ENCODE peak calls at places on chromosomes 11 and 22, in five cellular contexts. A is tibial nerve, N is esophagus squamous epithelium, J is pancreas, X is HCT116. W is an unnamed sample.

GRCh38 chr11:73235236-73235786 is 17.2 kb downstream of the P2RY2 start:
- DNase-seq in A (no peak), J (no peak), X (no peak), N (no peak), W (no peak)

GRCh38 chr11:90836031-90836430 is 613.2 kb upstream of the CHORDC1 start:
- DNase-seq in N (no peak), A (no peak), J (no peak), X (no peak), W (no peak)

GRCh38 chr11:46112961-46113617 is 8.2 kb downstream of the PHF21A start:
- DNase-seq in X (peak), N (no peak), J (no peak), A (no peak), W (no peak)

GRCh38 chr22:33921576-33922181 is 1.4 kb upstream of the LARGE1 start:
- DNase-seq in N (no peak), X (no peak), J (peak), A (peak), W (no peak)

GRCh38 chr11:113016905-113017304 is 55.7 kb downstream of the NCAM1 start:
- DNase-seq in A (no peak), X (no peak), N (no peak), J (no peak), W (no peak)

GRCh38 chr11:57574061-57574460 is 6.6 kb upstream of the UBE2L6 start:
- DNase-seq in X (no peak), A (no peak), J (no peak), N (no peak), W (no peak)

GRCh38 chr11:72724851-72725730 is 27.1 kb downstream of the ARAP1 start:
- DNase-seq in N (no peak), J (peak), X (peak), A (peak), W (no peak)

GRCh38 chr11:66607126-66607834 is 9.2 kb upstream of the RBM14 start:
- DNase-seq in J (peak), N (no peak), A (peak), X (no peak), W (peak)

GRCh38 chr11:92550871-92551270 is 326.3 kb downstream of the FAT3 start:
- DNase-seq in J (no peak), N (no peak), A (no peak), X (no peak), W (no peak)

GRCh38 chr11:34438529-34439507 is at the start of gene CAT:
- DNase-seq in N (peak), A (peak), X (peak), J (peak), W (peak)
- H3K4me3 ChIP-seq in N (peak), A (peak), X (peak), J (peak), W (peak)

GRCh38 chr11:32148824-32149223 is 58.0 kb downstream of the RCN1 start:
- DNase-seq in N (no peak), X (no peak), A (no peak), J (no peak), W (no peak)
- TF ChIP-seq CTCF in N (no peak), X (no peak), A (no peak), J (no peak), W (no peak)

GRCh38 chr11:62401781-62402180 is 17.1 kb upstream of the SCGB1A1 start:
- DNase-seq in N (no peak), J (no peak), X (no peak), A (no peak), W (no peak)
- H3K4me3 ChIP-seq in N (no peak), J (no peak), X (no peak), A (peak), W (no peak)

GRCh38 chr11:2886191-2886894 is 768 bp upstream of the CDKN1C start:
- DNase-seq in N (no peak), J (peak), A (peak), X (no peak), W (no peak)
- TF ChIP-seq CTCF in N (no peak), J (no peak), A (peak), X (no peak), W (peak)

GRCh38 chr11:2138436-2139117 is 612 bp downstream of the IGF2 start:
- DNase-seq in X (no peak), J (no peak), N (no peak), A (no peak), W (no peak)

GRCh38 chr11:2138075-2138435 is 1.1 kb downstream of the IGF2 start:
- DNase-seq in J (peak), X (no peak), A (no peak), N (no peak), W (no peak)

GRCh38 chr11:2140411-2141400 is 1.5 kb upstream of the IGF2 start:
- DNase-seq in X (no peak), N (no peak), J (peak), A (no peak), W (no peak)

GRCh38 chr11:2139691-2140337 is 625 bp upstream of the IGF2 start:
- DNase-seq in N (no peak), J (peak), A (no peak), X (no peak), W (no peak)

DNA sequence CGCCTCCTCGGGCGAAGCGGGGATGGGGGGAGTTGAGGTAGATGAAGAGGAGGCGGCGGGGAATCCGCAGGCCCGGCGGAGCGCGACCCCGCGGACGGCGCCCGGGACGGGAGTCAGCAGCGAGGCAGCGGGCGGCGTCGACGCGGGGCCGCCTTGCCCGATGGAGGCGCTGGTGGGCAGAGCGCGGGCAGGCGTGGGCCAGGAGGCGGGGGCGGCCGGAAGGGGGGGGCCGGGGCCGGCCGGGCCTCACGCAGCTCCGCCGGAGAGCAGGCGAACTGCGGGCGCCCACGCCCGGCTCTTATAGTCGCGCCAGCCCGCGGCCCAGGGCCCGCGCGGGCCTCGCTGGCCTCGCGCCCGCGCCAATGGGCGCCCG is at the start of gene IGF2:
- DNase-seq in A (no peak), J (peak), X (no peak), N (no peak), W (no peak)
- H3K4me3 ChIP-seq in A (peak), J (no peak), X (peak), N (peak), W (no peak)

DNA sequence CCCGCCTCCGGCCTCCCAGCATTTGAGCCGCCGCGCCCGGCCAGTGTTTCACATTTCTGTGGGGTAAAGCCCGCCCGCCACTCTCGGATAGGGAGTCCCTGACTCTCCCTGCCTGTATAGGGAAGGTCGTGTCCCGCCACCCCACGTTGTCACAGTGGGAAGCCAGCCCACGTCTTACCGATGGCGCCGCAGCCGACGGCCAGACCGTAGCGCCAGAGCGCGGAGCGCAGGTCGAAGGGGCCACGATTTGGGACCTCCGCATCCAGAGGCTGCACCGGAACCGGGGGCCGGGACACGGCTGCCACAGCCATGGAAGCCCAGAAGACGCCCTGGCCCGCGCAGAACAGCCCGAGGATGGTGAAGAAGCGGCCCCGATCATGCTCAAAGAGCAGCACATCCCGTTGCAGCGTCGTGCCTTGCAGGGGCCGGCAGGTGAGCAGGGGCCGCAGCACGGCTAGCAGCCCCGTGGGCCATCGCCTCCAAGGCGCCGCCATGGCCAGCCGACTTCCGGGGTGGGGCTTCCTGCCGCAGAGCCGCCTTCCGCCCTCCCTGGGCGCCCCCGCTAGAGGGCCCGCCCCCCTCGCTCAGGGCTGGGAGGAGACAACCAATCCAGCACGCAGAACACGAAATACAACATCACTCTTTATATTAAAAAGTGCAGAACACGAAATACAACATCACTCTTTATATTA is at the start of gene TMEM223:
- DNase-seq in N (peak), J (peak), X (peak), A (peak), W (no peak)
- TF ChIP-seq CTCF in N (peak), J (no peak), X (no peak), A (no peak), W (no peak)

GRCh38 chr11:22521226-22521625 is 104.4 kb downstream of the FANCF start:
- DNase-seq in N (no peak), X (peak), A (no peak), J (no peak), W (peak)

GRCh38 chr11:22510741-22511140 is 114.9 kb downstream of the FANCF start:
- DNase-seq in N (no peak), X (no peak), A (no peak), J (no peak), W (no peak)

GRCh38 chr11:22512457-22512856 is 113.2 kb downstream of the FANCF start:
- DNase-seq in J (no peak), N (no peak), A (no peak), X (no peak), W (no peak)

DNA sequence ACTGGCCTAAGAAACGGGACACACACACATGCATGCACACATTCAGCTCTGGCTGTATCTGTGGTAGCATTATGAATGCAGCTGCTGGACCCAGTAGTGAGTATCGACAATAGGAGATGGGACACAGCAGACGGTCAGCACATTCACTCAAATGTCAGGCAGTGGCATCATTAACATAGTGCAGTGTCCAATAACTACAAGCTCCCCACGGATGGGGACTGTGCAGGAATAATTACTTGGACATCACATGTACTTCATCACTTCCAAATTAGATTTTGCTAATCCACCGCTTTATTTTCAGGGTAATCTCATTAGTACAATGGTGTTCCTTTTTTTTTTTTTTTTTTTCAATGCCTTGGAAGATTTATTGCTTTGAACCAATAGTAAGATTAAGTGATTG is 109.5 kb downstream of the FANCF start:
- DNase-seq in J (no peak), N (no peak), X (no peak), A (no peak), W (no peak)
- H3K4me3 ChIP-seq in J (no peak), N (no peak), X (no peak), A (no peak), W (no peak)